ENCODE peak calls at places on chromosomes 16 and 17, in five cellular contexts. U, D, I, Z and Q are unnamed samples.

GRCh38 chr17:2064511-2064910 is 9.6 kb downstream of the HIC1 start:
- DNase-seq in I (no peak), Z (no peak), U (no peak), D (no peak), Q (no peak)

GRCh38 chr16:70681382-70682238 is 4.2 kb downstream of the MTSS2 start:
- DNase-seq in U (no peak), I (no peak), Z (no peak), D (no peak), Q (no peak)

GRCh38 chr17:17757944-17758343 is 76.7 kb downstream of the RAI1 start:
- DNase-seq in U (no peak), D (no peak), Z (no peak), I (no peak), Q (peak)

GRCh38 chr17:13337864-13338371 is 263.8 kb downstream of the HS3ST3A1 start:
- DNase-seq in Z (peak), I (peak), U (peak), D (peak), Q (peak)

GRCh38 chr16:68074850-68075249 is 10.3 kb upstream of the NFATC3 start:
- DNase-seq in D (peak), Z (no peak), U (no peak), I (no peak), Q (no peak)

GRCh38 chr17:7574176-7574953 is 5.1 kb upstream of the CD68 start:
- DNase-seq in I (no peak), Z (peak), U (no peak), D (no peak), Q (peak)

GRCh38 chr17:65888649-65889048 is 303.3 kb downstream of the CEP112 start:
- DNase-seq in I (no peak), D (no peak), Z (no peak), U (peak), Q (no peak)

GRCh38 chr17:64148699-64149098 is 18.8 kb upstream of the ERN1 start:
- DNase-seq in Z (no peak), I (peak), U (peak), D (no peak), Q (peak)

GRCh38 chr17:80431246-80432195 is 16.6 kb downstream of the ENDOV start:
- DNase-seq in Z (no peak), I (no peak), U (no peak), D (no peak), Q (no peak)

GRCh38 chr16:29991571-29991904 is 3.9 kb downstream of the HIRIP3 start:
- DNase-seq in U (no peak), D (no peak), I (no peak), Z (no peak), Q (no peak)

GRCh38 chr17:7588553-7589203 is 1.2 kb downstream of the SOX15 start:
- DNase-seq in D (no peak), U (no peak), I (no peak), Z (no peak), Q (no peak)

GRCh38 chr17:66445229-66445628 is 142.8 kb downstream of the PRKCA start:
- DNase-seq in U (peak), D (no peak), I (no peak), Z (no peak), Q (no peak)

GRCh38 chr17:34313164-34313563 is 6.1 kb upstream of the CCL8 start:
- DNase-seq in I (no peak), U (no peak), Z (peak), D (no peak), Q (no peak)

GRCh38 chr16:86823895-86824671 is 245.7 kb downstream of the FOXL1 start:
- DNase-seq in U (no peak), I (no peak), Z (peak), D (no peak), Q (no peak)

GRCh38 chr16:68756250-68757051 is 19.4 kb downstream of the CDH1 start:
- DNase-seq in I (peak), Z (no peak), U (no peak), D (no peak), Q (peak)

GRCh38 chr17:42751628-42752027 is 6.8 kb upstream of the EZH1 start:
- DNase-seq in U (no peak), I (no peak), D (no peak), Z (no peak), Q (no peak)

GRCh38 chr16:5678371-5678770 is 580.8 kb upstream of the EEF2KMT start:
- DNase-seq in D (no peak), I (peak), Z (no peak), U (no peak), Q (no peak)

GRCh38 chr16:85428899-85429775 is 184.0 kb upstream of the GSE1 start:
- DNase-seq in I (no peak), D (no peak), U (no peak), Z (no peak), Q (no peak)

GRCh38 chr16:85528528-85529387 is 84.4 kb upstream of the GSE1 start:
- DNase-seq in D (no peak), U (no peak), Z (no peak), I (no peak), Q (peak)

GRCh38 chr16:4604401-4604800 is 10.3 kb downstream of the UBALD1 start:
- DNase-seq in Z (no peak), D (no peak), I (no peak), U (no peak), Q (no peak)

GRCh38 chr17:64653325-64653984 is 8.7 kb downstream of the SMURF2 start:
- DNase-seq in I (no peak), D (no peak), U (no peak), Z (peak), Q (no peak)

GRCh38 chr17:39306509-39307212 is 80.9 kb upstream of the STAC2 start:
- DNase-seq in D (no peak), Z (peak), U (peak), I (no peak), Q (no peak)

GRCh38 chr16:1089822-1090619 is 6.0 kb downstream of the C1QTNF8 start:
- DNase-seq in I (peak), D (no peak), Z (no peak), U (no peak), Q (no peak)

GRCh38 chr17:55674107-55674506 is 48.6 kb downstream of the TMEM100 start:
- DNase-seq in Z (peak), U (no peak), I (no peak), D (no peak), Q (no peak)

GRCh38 chr16:59060212-59060611 is 326.1 kb upstream of the GOT2 start:
- DNase-seq in D (no peak), U (peak), Z (peak), I (no peak), Q (no peak)

GRCh38 chr16:1338119-1338730 is 4.8 kb downstream of the BAIAP3 start:
- DNase-seq in D (no peak), I (peak), U (no peak), Z (no peak), Q (peak)

GRCh38 chr16:57748596-57748995 is 13.0 kb downstream of the KATNB1 start:
- DNase-seq in U (no peak), Z (no peak), D (no peak), I (no peak), Q (no peak)

GRCh38 chr17:44672479-44673093 is 16.3 kb downstream of the MEIOC start:
- DNase-seq in D (no peak), Z (peak), I (peak), U (peak), Q (peak)

GRCh38 chr16:53666816-53667415 is 36.7 kb downstream of the RPGRIP1L start:
- DNase-seq in I (no peak), U (peak), D (no peak), Z (no peak), Q (no peak)

GRCh38 chr17:21001111-21001812 is 41.5 kb downstream of the USP22 start:
- DNase-seq in I (no peak), U (no peak), D (no peak), Z (no peak), Q (no peak)

GRCh38 chr17:64385187-64386083 is 5.2 kb downstream of the PECAM1 start:
- DNase-seq in D (no peak), Z (peak), I (peak), U (peak), Q (no peak)

GRCh38 chr17:78315355-78316114 is 44.3 kb downstream of the SOCS3 start:
- DNase-seq in I (no peak), D (no peak), U (peak), Z (peak), Q (peak)

GRCh38 chr16:65634291-65634690 is 512.4 kb upstream of the CDH11 start:
- DNase-seq in Z (no peak), U (no peak), I (no peak), D (no peak), Q (no peak)

GRCh38 chr17:59767176-59767575 is 59.7 kb downstream of the VMP1 start:
- DNase-seq in Z (no peak), U (no peak), I (no peak), D (no peak), Q (no peak)

GRCh38 chr16:57985204-57986121 is 14.5 kb upstream of the CNGB1 start:
- DNase-seq in I (no peak), D (no peak), U (no peak), Z (no peak), Q (no peak)

GRCh38 chr17:27630607-27631408 is at the start of gene LGALS9:
- DNase-seq in I (peak), D (peak), U (peak), Z (no peak), Q (peak)

GRCh38 chr17:65457183-65457582 is 104.3 kb downstream of the AXIN2 start:
- DNase-seq in U (no peak), Z (no peak), I (no peak), D (no peak), Q (no peak)

GRCh38 chr16:54487933-54488332 is 201.3 kb upstream of the IRX3 start:
- DNase-seq in D (no peak), I (no peak), Z (no peak), U (no peak), Q (no peak)